ENCODE peak calls at places on chromosomes 2 and 18, in seven cellular contexts. One of them, this sample, is unnamed.

GRCh38 chr18:48805826-48806535 is 144.8 kb downstream of the SMAD7 start:
- DNase-seq in Calu3: no peak
- DNase-seq in fibroblast of mammary gland: no peak
- DNase-seq in pulmonary artery endothelial cell: no peak
- DNase-seq in WERI-Rb-1: peak
- DNase-seq in heart left ventricle: peak
- DNase-seq in NCI-H1930: no peak
- DNase-seq in this sample: peak

GRCh38 chr2:2530334-2530733 is 199.3 kb upstream of the MYT1L start:
- DNase-seq in fibroblast of mammary gland: no peak
- DNase-seq in NCI-H1930: no peak
- DNase-seq in pulmonary artery endothelial cell: no peak
- DNase-seq in Calu3: no peak
- DNase-seq in WERI-Rb-1: no peak
- DNase-seq in heart left ventricle: no peak
- DNase-seq in this sample: no peak

GRCh38 chr18:68262697-68263293 is 452.1 kb downstream of the TMX3 start:
- DNase-seq in pulmonary artery endothelial cell: no peak
- DNase-seq in NCI-H1930: no peak
- DNase-seq in fibroblast of mammary gland: peak
- DNase-seq in Calu3: no peak
- DNase-seq in heart left ventricle: no peak
- DNase-seq in WERI-Rb-1: no peak
- DNase-seq in this sample: no peak

GRCh38 chr18:13987956-13988355 is 72.6 kb upstream of the MC2R start:
- DNase-seq in pulmonary artery endothelial cell: no peak
- DNase-seq in heart left ventricle: no peak
- DNase-seq in Calu3: no peak
- DNase-seq in NCI-H1930: no peak
- DNase-seq in fibroblast of mammary gland: no peak
- DNase-seq in WERI-Rb-1: no peak
- DNase-seq in this sample: no peak

GRCh38 chr2:132568679-132569078 is 101.3 kb downstream of the LYPD1 start:
- DNase-seq in WERI-Rb-1: no peak
- DNase-seq in heart left ventricle: no peak
- DNase-seq in fibroblast of mammary gland: no peak
- DNase-seq in Calu3: no peak
- DNase-seq in pulmonary artery endothelial cell: no peak
- DNase-seq in NCI-H1930: no peak
- DNase-seq in this sample: no peak

GRCh38 chr2:206881708-206882335 is 57.5 kb upstream of the CPO start:
- DNase-seq in WERI-Rb-1: no peak
- DNase-seq in pulmonary artery endothelial cell: no peak
- DNase-seq in NCI-H1930: no peak
- DNase-seq in heart left ventricle: no peak
- DNase-seq in fibroblast of mammary gland: no peak
- DNase-seq in Calu3: no peak
- DNase-seq in this sample: no peak

GRCh38 chr2:215828528-215829184 is 184.7 kb downstream of the MREG start:
- DNase-seq in NCI-H1930: no peak
- DNase-seq in fibroblast of mammary gland: peak
- DNase-seq in WERI-Rb-1: peak
- DNase-seq in heart left ventricle: no peak
- DNase-seq in pulmonary artery endothelial cell: no peak
- DNase-seq in Calu3: peak
- DNase-seq in this sample: no peak

GRCh38 chr2:174750923-174751441 is 13.3 kb downstream of the CHRNA1 start:
- DNase-seq in heart left ventricle: no peak
- DNase-seq in Calu3: no peak
- DNase-seq in pulmonary artery endothelial cell: no peak
- DNase-seq in fibroblast of mammary gland: no peak
- DNase-seq in NCI-H1930: no peak
- DNase-seq in WERI-Rb-1: no peak
- DNase-seq in this sample: no peak

GRCh38 chr18:79400091-79400590 is 4.4 kb downstream of the NFATC1 start:
- DNase-seq in Calu3: no peak
- DNase-seq in WERI-Rb-1: peak
- DNase-seq in heart left ventricle: peak
- DNase-seq in fibroblast of mammary gland: no peak
- DNase-seq in NCI-H1930: peak
- DNase-seq in pulmonary artery endothelial cell: no peak
- DNase-seq in this sample: peak

GRCh38 chr2:196957442-196957841 is 30.9 kb upstream of the PGAP1 start:
- DNase-seq in WERI-Rb-1: peak
- DNase-seq in heart left ventricle: no peak
- DNase-seq in Calu3: no peak
- DNase-seq in pulmonary artery endothelial cell: no peak
- DNase-seq in NCI-H1930: no peak
- DNase-seq in fibroblast of mammary gland: no peak
- DNase-seq in this sample: no peak

GRCh38 chr18:9132628-9133027 is 4.0 kb upstream of the ANKRD12 start:
- DNase-seq in WERI-Rb-1: no peak
- DNase-seq in NCI-H1930: no peak
- DNase-seq in heart left ventricle: no peak
- DNase-seq in Calu3: no peak
- DNase-seq in pulmonary artery endothelial cell: no peak
- DNase-seq in fibroblast of mammary gland: no peak
- DNase-seq in this sample: no peak

GRCh38 chr2:8676191-8676914 is 5.5 kb upstream of the ID2 start:
- DNase-seq in pulmonary artery endothelial cell: no peak
- DNase-seq in heart left ventricle: peak
- DNase-seq in WERI-Rb-1: no peak
- DNase-seq in Calu3: peak
- DNase-seq in NCI-H1930: no peak
- DNase-seq in fibroblast of mammary gland: peak
- DNase-seq in this sample: peak

GRCh38 chr2:203040966-203041521 is 26.4 kb downstream of the NBEAL1 start:
- DNase-seq in heart left ventricle: no peak
- DNase-seq in pulmonary artery endothelial cell: no peak
- DNase-seq in Calu3: no peak
- DNase-seq in fibroblast of mammary gland: no peak
- DNase-seq in NCI-H1930: no peak
- DNase-seq in WERI-Rb-1: no peak
- DNase-seq in this sample: no peak

GRCh38 chr2:173749315-173749714 is 215.9 kb downstream of the SP3 start:
- DNase-seq in pulmonary artery endothelial cell: no peak
- DNase-seq in heart left ventricle: no peak
- DNase-seq in NCI-H1930: no peak
- DNase-seq in WERI-Rb-1: no peak
- DNase-seq in fibroblast of mammary gland: peak
- DNase-seq in Calu3: no peak
- DNase-seq in this sample: no peak

GRCh38 chr2:120395686-120396518 is 50.0 kb downstream of the INHBB start:
- DNase-seq in fibroblast of mammary gland: no peak
- DNase-seq in NCI-H1930: no peak
- DNase-seq in pulmonary artery endothelial cell: no peak
- DNase-seq in WERI-Rb-1: peak
- DNase-seq in Calu3: no peak
- DNase-seq in heart left ventricle: peak
- DNase-seq in this sample: no peak

GRCh38 chr2:584863-585823 is 92.1 kb downstream of the TMEM18 start:
- DNase-seq in fibroblast of mammary gland: no peak
- DNase-seq in NCI-H1930: no peak
- DNase-seq in heart left ventricle: no peak
- DNase-seq in Calu3: no peak
- DNase-seq in WERI-Rb-1: peak
- DNase-seq in pulmonary artery endothelial cell: no peak
- DNase-seq in this sample: no peak

GRCh38 chr2:48157150-48157549 is 250.9 kb upstream of the FBXO11 start:
- DNase-seq in pulmonary artery endothelial cell: no peak
- DNase-seq in NCI-H1930: no peak
- DNase-seq in Calu3: no peak
- DNase-seq in heart left ventricle: no peak
- DNase-seq in fibroblast of mammary gland: no peak
- DNase-seq in WERI-Rb-1: no peak
- DNase-seq in this sample: no peak

GRCh38 chr2:33225350-33225749 is 251.1 kb upstream of the RASGRP3 start:
- DNase-seq in WERI-Rb-1: no peak
- DNase-seq in NCI-H1930: no peak
- DNase-seq in heart left ventricle: no peak
- DNase-seq in fibroblast of mammary gland: peak
- DNase-seq in pulmonary artery endothelial cell: no peak
- DNase-seq in Calu3: no peak
- DNase-seq in this sample: no peak

GRCh38 chr18:22194151-22194598 is 24.8 kb downstream of the GATA6 start:
- DNase-seq in fibroblast of mammary gland: no peak
- DNase-seq in WERI-Rb-1: no peak
- DNase-seq in heart left ventricle: peak
- DNase-seq in pulmonary artery endothelial cell: no peak
- DNase-seq in NCI-H1930: no peak
- DNase-seq in Calu3: peak
- DNase-seq in this sample: no peak

GRCh38 chr2:45497355-45497754 is 113.7 kb downstream of the SRBD1 start:
- DNase-seq in heart left ventricle: no peak
- DNase-seq in pulmonary artery endothelial cell: no peak
- DNase-seq in WERI-Rb-1: no peak
- DNase-seq in Calu3: no peak
- DNase-seq in fibroblast of mammary gland: peak
- DNase-seq in NCI-H1930: no peak
- DNase-seq in this sample: no peak

GRCh38 chr2:27094353-27094984 is 7.9 kb downstream of the KHK start:
- DNase-seq in heart left ventricle: no peak
- DNase-seq in fibroblast of mammary gland: no peak
- DNase-seq in Calu3: no peak
- DNase-seq in WERI-Rb-1: no peak
- DNase-seq in NCI-H1930: no peak
- DNase-seq in pulmonary artery endothelial cell: no peak
- DNase-seq in this sample: no peak

GRCh38 chr2:27954771-27955384 is 64.3 kb downstream of the BABAM2 start:
- DNase-seq in fibroblast of mammary gland: peak
- DNase-seq in pulmonary artery endothelial cell: peak
- DNase-seq in Calu3: peak
- DNase-seq in WERI-Rb-1: no peak
- DNase-seq in NCI-H1930: no peak
- DNase-seq in heart left ventricle: peak
- DNase-seq in this sample: no peak

GRCh38 chr18:26362021-26362420 is 135.8 kb downstream of the TAF4B start:
- DNase-seq in fibroblast of mammary gland: no peak
- DNase-seq in heart left ventricle: no peak
- DNase-seq in Calu3: no peak
- DNase-seq in NCI-H1930: no peak
- DNase-seq in pulmonary artery endothelial cell: no peak
- DNase-seq in WERI-Rb-1: no peak
- DNase-seq in this sample: no peak

GRCh38 chr18:41695441-41695840 is 259.6 kb upstream of the PIK3C3 start:
- DNase-seq in WERI-Rb-1: no peak
- DNase-seq in fibroblast of mammary gland: no peak
- DNase-seq in pulmonary artery endothelial cell: no peak
- DNase-seq in NCI-H1930: no peak
- DNase-seq in Calu3: no peak
- DNase-seq in heart left ventricle: no peak
- DNase-seq in this sample: no peak

This sample was measured in left ventricle myocardium inferior.